ENCODE peak calls at places on chromosomes 6 and 20, in nine cellular contexts. One of them, this sample, is unnamed.

GRCh38 chr20:25288291-25289181 is 40.7 kb downstream of the PYGB start:
- DNase-seq in GM23338: no peak
- DNase-seq in sigmoid colon: peak; percentile 60
- DNase-seq in testis: no peak
- DNase-seq in fibroblast of pulmonary artery: no peak
- DNase-seq in HepG2: no peak
- DNase-seq in brain microvascular endothelial cell: no peak
- DNase-seq in body of pancreas: no peak
- DNase-seq in fibroblast of lung: no peak
- DNase-seq in this sample: no peak

GRCh38 chr20:11682285-11682684 is 235.4 kb upstream of the BTBD3 start:
- DNase-seq in GM23338: no peak
- DNase-seq in sigmoid colon: no peak
- DNase-seq in testis: no peak
- DNase-seq in fibroblast of pulmonary artery: no peak
- DNase-seq in HepG2: no peak
- DNase-seq in brain microvascular endothelial cell: no peak
- DNase-seq in body of pancreas: no peak
- DNase-seq in fibroblast of lung: no peak
- DNase-seq in this sample: no peak

GRCh38 chr6:99822741-99823512 is 171.1 kb downstream of the MCHR2 start:
- DNase-seq in GM23338: peak; percentile 29
- DNase-seq in sigmoid colon: no peak
- DNase-seq in testis: no peak
- DNase-seq in fibroblast of pulmonary artery: peak; percentile 49
- DNase-seq in HepG2: peak; percentile 64
- DNase-seq in brain microvascular endothelial cell: peak; percentile 16
- DNase-seq in body of pancreas: peak; percentile 15
- DNase-seq in fibroblast of lung: peak; percentile 58
- DNase-seq in this sample: peak; percentile 7

GRCh38 chr6:149964243-149965190 is 774 bp downstream of the ULBP1 start:
- DNase-seq in GM23338: no peak
- DNase-seq in sigmoid colon: no peak
- DNase-seq in testis: no peak
- DNase-seq in fibroblast of pulmonary artery: peak; percentile 17
- DNase-seq in HepG2: no peak
- DNase-seq in brain microvascular endothelial cell: peak; percentile 43
- DNase-seq in body of pancreas: no peak
- DNase-seq in fibroblast of lung: peak; percentile 30
- DNase-seq in this sample: peak; percentile 35

GRCh38 chr20:32465092-32465900 is 107.2 kb downstream of the ASXL1 start:
- DNase-seq in GM23338: no peak
- DNase-seq in sigmoid colon: peak; percentile 92
- DNase-seq in testis: no peak
- DNase-seq in fibroblast of pulmonary artery: peak; percentile 85
- DNase-seq in HepG2: peak; percentile 98
- DNase-seq in brain microvascular endothelial cell: peak; percentile 88
- DNase-seq in body of pancreas: peak; percentile 77
- DNase-seq in fibroblast of lung: peak; percentile 86
- DNase-seq in this sample: no peak

GRCh38 chr6:66421570-66421969 is 714.5 kb upstream of the EYS start:
- DNase-seq in GM23338: peak; percentile 58
- DNase-seq in sigmoid colon: no peak
- DNase-seq in testis: peak; percentile 16
- DNase-seq in fibroblast of pulmonary artery: peak; percentile 1
- DNase-seq in HepG2: peak; percentile 16
- DNase-seq in brain microvascular endothelial cell: no peak
- DNase-seq in body of pancreas: no peak
- DNase-seq in fibroblast of lung: peak; percentile 2
- DNase-seq in this sample: no peak

GRCh38 chr20:59776626-59777320 is 156.7 kb downstream of the SYCP2 start:
- DNase-seq in GM23338: no peak
- DNase-seq in sigmoid colon: peak; percentile 32
- DNase-seq in testis: no peak
- DNase-seq in fibroblast of pulmonary artery: no peak
- DNase-seq in HepG2: no peak
- DNase-seq in brain microvascular endothelial cell: no peak
- DNase-seq in body of pancreas: no peak
- DNase-seq in fibroblast of lung: no peak
- DNase-seq in this sample: no peak

GRCh38 chr6:54910326-54910952 is 63.9 kb downstream of the FAM83B start:
- DNase-seq in GM23338: no peak
- DNase-seq in sigmoid colon: peak; percentile 41
- DNase-seq in testis: no peak
- DNase-seq in fibroblast of pulmonary artery: no peak
- DNase-seq in HepG2: no peak
- DNase-seq in brain microvascular endothelial cell: no peak
- DNase-seq in body of pancreas: no peak
- DNase-seq in fibroblast of lung: peak; percentile 43
- DNase-seq in this sample: no peak

GRCh38 chr20:56409946-56410345 is 2.1 kb upstream of the CASS4 start:
- DNase-seq in GM23338: no peak
- DNase-seq in sigmoid colon: no peak
- DNase-seq in testis: no peak
- DNase-seq in fibroblast of pulmonary artery: no peak
- DNase-seq in HepG2: no peak
- DNase-seq in brain microvascular endothelial cell: no peak
- DNase-seq in body of pancreas: no peak
- DNase-seq in fibroblast of lung: peak; percentile 54
- DNase-seq in this sample: no peak

GRCh38 chr6:7107578-7108195 is at the start of gene RREB1:
- DNase-seq in GM23338: peak; percentile 70
- DNase-seq in sigmoid colon: peak; percentile 85
- DNase-seq in testis: peak; percentile 89
- DNase-seq in fibroblast of pulmonary artery: peak; percentile 59
- DNase-seq in HepG2: peak; percentile 67
- DNase-seq in brain microvascular endothelial cell: peak; percentile 55
- DNase-seq in body of pancreas: peak; percentile 60
- DNase-seq in fibroblast of lung: peak; percentile 62
- DNase-seq in this sample: peak; percentile 74

GRCh38 chr6:31068738-31069340 is 43.5 kb downstream of the C6orf15 start:
- DNase-seq in GM23338: peak; percentile 89
- DNase-seq in sigmoid colon: peak; percentile 78
- DNase-seq in testis: peak; percentile 90
- DNase-seq in fibroblast of pulmonary artery: peak; percentile 86
- DNase-seq in HepG2: peak; percentile 73
- DNase-seq in brain microvascular endothelial cell: peak; percentile 72
- DNase-seq in body of pancreas: peak; percentile 82
- DNase-seq in fibroblast of lung: peak; percentile 85
- DNase-seq in this sample: peak; percentile 75

GRCh38 chr6:31060162-31060561 is 49.9 kb downstream of the MUC22 start:
- DNase-seq in GM23338: no peak
- DNase-seq in sigmoid colon: no peak
- DNase-seq in testis: no peak
- DNase-seq in fibroblast of pulmonary artery: no peak
- DNase-seq in HepG2: no peak
- DNase-seq in brain microvascular endothelial cell: no peak
- DNase-seq in body of pancreas: no peak
- DNase-seq in fibroblast of lung: no peak
- DNase-seq in this sample: no peak

GRCh38 chr6:31065556-31065955 is 46.8 kb downstream of the C6orf15 start:
- DNase-seq in GM23338: no peak
- DNase-seq in sigmoid colon: no peak
- DNase-seq in testis: no peak
- DNase-seq in fibroblast of pulmonary artery: no peak
- DNase-seq in HepG2: no peak
- DNase-seq in brain microvascular endothelial cell: no peak
- DNase-seq in body of pancreas: no peak
- DNase-seq in fibroblast of lung: peak; percentile 33
- DNase-seq in this sample: no peak

GRCh38 chr6:31067881-31068737 is 44.3 kb downstream of the C6orf15 start:
- DNase-seq in GM23338: no peak
- DNase-seq in sigmoid colon: no peak
- DNase-seq in testis: no peak
- DNase-seq in fibroblast of pulmonary artery: no peak
- DNase-seq in HepG2: no peak
- DNase-seq in brain microvascular endothelial cell: no peak
- DNase-seq in body of pancreas: no peak
- DNase-seq in fibroblast of lung: no peak
- DNase-seq in this sample: no peak

DNA sequence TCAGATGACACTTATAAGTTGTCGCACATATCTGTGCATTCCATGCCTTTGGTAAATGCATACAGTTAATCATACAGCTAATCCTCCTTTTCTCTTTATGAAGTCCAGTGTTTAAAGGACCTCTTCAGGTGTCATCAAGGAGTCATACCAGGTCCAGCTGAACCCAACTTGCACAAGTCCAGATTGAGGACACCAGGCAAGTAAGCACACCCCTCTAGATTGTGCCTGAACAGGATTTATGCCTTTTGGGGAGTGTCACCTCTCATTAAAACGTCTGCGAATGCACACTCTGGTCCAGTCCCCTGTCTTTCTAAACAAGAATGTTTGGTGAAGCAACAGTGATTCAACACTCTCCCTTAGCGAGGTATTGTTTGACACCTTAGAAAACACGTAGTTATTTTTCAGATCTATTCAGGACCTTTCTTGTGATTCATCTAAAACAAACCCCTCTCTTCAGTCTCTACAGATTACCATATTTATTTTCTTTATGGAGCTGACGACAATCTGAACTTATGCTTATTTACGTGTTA is 48.4 kb downstream of the C6orf15 start:
- DNase-seq in GM23338: no peak
- DNase-seq in sigmoid colon: no peak
- DNase-seq in testis: no peak
- DNase-seq in fibroblast of pulmonary artery: no peak
- DNase-seq in HepG2: no peak
- DNase-seq in brain microvascular endothelial cell: no peak
- DNase-seq in body of pancreas: no peak
- DNase-seq in fibroblast of lung: no peak
- DNase-seq in this sample: no peak
- TF ChIP-seq CTCF in GM23338: no peak
- TF ChIP-seq CTCF in sigmoid colon: no peak
- TF ChIP-seq CTCF in testis: no peak
- TF ChIP-seq CTCF in fibroblast of pulmonary artery: no peak
- TF ChIP-seq CTCF in HepG2: no peak
- TF ChIP-seq CTCF in brain microvascular endothelial cell: no peak
- TF ChIP-seq CTCF in body of pancreas: no peak
- TF ChIP-seq CTCF in fibroblast of lung: no peak
- TF ChIP-seq CTCF in this sample: no peak

GRCh38 chr6:70813885-70814284 is 143.0 kb downstream of the B3GAT2 start:
- DNase-seq in GM23338: no peak
- DNase-seq in sigmoid colon: no peak
- DNase-seq in testis: no peak
- DNase-seq in fibroblast of pulmonary artery: no peak
- DNase-seq in HepG2: no peak
- DNase-seq in brain microvascular endothelial cell: no peak
- DNase-seq in body of pancreas: no peak
- DNase-seq in fibroblast of lung: no peak
- DNase-seq in this sample: no peak
- TF ChIP-seq CTCF in GM23338: no peak
- TF ChIP-seq CTCF in sigmoid colon: no peak
- TF ChIP-seq CTCF in testis: no peak
- TF ChIP-seq CTCF in fibroblast of pulmonary artery: no peak
- TF ChIP-seq CTCF in HepG2: no peak
- TF ChIP-seq CTCF in brain microvascular endothelial cell: no peak
- TF ChIP-seq CTCF in body of pancreas: no peak
- TF ChIP-seq CTCF in fibroblast of lung: no peak
- TF ChIP-seq CTCF in this sample: no peak

DNA sequence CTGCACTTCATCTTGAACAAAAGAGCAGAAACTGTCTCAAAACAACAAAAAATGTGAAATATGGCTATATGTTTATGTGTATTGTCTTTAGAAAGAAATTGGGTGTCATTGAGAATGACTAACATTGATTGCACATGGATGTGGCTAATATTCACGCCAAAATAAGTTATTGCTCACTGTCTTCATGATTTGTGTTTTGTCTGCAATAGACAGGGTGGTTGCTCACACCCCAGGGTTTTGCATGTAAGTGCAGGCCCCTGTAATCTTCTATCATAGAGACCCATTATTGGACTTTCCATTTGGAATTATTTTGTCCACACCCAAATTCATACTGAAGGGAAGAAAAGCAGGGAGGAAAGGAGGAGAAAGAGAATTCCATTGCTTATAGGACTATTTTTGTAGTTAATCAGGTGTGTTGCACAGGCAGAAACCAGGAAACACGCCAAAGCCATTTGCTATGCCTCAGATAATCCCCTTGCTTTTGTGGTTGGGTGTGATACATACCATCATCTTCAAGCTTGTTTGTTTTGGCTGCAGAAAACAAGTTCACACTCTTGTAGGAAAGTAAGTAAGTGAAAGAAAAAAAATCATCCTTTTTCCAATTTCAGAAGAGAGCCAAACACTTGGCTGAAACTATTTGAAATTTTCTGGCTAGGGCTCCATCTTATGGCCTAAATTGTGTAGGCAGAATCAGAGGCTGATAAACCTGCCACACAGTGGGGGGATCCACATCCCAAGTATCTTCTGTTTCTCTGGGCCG is 214.1 kb downstream of the COL12A1 start:
- DNase-seq in GM23338: peak; percentile 26
- DNase-seq in sigmoid colon: no peak
- DNase-seq in testis: no peak
- DNase-seq in fibroblast of pulmonary artery: peak; percentile 45
- DNase-seq in HepG2: no peak
- DNase-seq in brain microvascular endothelial cell: peak; percentile 24
- DNase-seq in body of pancreas: no peak
- DNase-seq in fibroblast of lung: peak; percentile 59
- DNase-seq in this sample: no peak
- TF ChIP-seq CTCF in GM23338: peak; percentile 24
- TF ChIP-seq CTCF in sigmoid colon: no peak
- TF ChIP-seq CTCF in testis: no peak
- TF ChIP-seq CTCF in fibroblast of pulmonary artery: peak; percentile 43
- TF ChIP-seq CTCF in HepG2: no peak
- TF ChIP-seq CTCF in brain microvascular endothelial cell: peak; percentile 56
- TF ChIP-seq CTCF in body of pancreas: no peak
- TF ChIP-seq CTCF in fibroblast of lung: peak; percentile 43
- TF ChIP-seq CTCF in this sample: no peak

GRCh38 chr20:44475694-44476560 is at the start of gene TTPAL:
- DNase-seq in GM23338: peak; percentile 97
- DNase-seq in sigmoid colon: peak; percentile 95
- DNase-seq in testis: peak; percentile 92
- DNase-seq in fibroblast of pulmonary artery: peak; percentile 85
- DNase-seq in HepG2: peak; percentile 89
- DNase-seq in brain microvascular endothelial cell: peak; percentile 54
- DNase-seq in body of pancreas: peak; percentile 91
- DNase-seq in fibroblast of lung: peak; percentile 79
- DNase-seq in this sample: peak; percentile 91
- TF ChIP-seq CTCF in GM23338: no peak
- TF ChIP-seq CTCF in sigmoid colon: no peak
- TF ChIP-seq CTCF in testis: no peak
- TF ChIP-seq CTCF in fibroblast of pulmonary artery: peak; percentile 32
- TF ChIP-seq CTCF in HepG2: peak; percentile 93
- TF ChIP-seq CTCF in brain microvascular endothelial cell: peak; percentile 47
- TF ChIP-seq CTCF in body of pancreas: no peak
- TF ChIP-seq CTCF in fibroblast of lung: no peak
- TF ChIP-seq CTCF in this sample: no peak

DNA sequence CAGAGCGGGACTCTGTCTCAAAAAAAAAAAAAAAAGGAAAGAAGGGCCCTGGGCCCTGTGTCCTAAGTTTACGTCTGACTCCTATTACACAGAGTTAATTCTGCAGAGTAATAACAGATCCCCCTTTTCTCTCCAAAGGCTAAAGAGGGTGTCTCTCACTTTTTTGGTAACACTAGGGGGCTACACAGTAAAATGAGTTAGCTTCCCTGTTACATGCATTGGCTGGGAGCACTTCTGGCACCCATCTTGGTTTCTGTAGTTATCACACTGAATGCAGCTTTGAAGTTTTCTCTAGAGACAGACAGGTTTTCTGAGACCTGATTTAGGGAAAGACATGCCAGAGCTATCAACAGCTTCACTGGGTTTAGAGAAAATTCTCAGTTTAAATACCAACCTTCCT is 29.2 kb downstream of the RNF8 start:
- DNase-seq in GM23338: peak; percentile 27
- DNase-seq in sigmoid colon: no peak
- DNase-seq in testis: no peak
- DNase-seq in fibroblast of pulmonary artery: no peak
- DNase-seq in HepG2: no peak
- DNase-seq in brain microvascular endothelial cell: no peak
- DNase-seq in body of pancreas: no peak
- DNase-seq in fibroblast of lung: no peak
- DNase-seq in this sample: no peak
- TF ChIP-seq CTCF in GM23338: no peak
- TF ChIP-seq CTCF in sigmoid colon: no peak
- TF ChIP-seq CTCF in testis: no peak
- TF ChIP-seq CTCF in fibroblast of pulmonary artery: no peak
- TF ChIP-seq CTCF in HepG2: no peak
- TF ChIP-seq CTCF in brain microvascular endothelial cell: no peak
- TF ChIP-seq CTCF in body of pancreas: no peak
- TF ChIP-seq CTCF in fibroblast of lung: no peak
- TF ChIP-seq CTCF in this sample: no peak